ENCODE peak calls at places on chromosomes 1 and 21, in four cellular contexts. Z is H1, T is IMR-90, R is H9. G is an unnamed sample.

GRCh38 chr1:17156108-17156507 is 36.9 kb upstream of the PADI2 start:
- DNase-seq in Z (no peak), T (peak), R (peak), G (no peak)

GRCh38 chr1:68495532-68495931 is 1.4 kb downstream of the DEPDC1 start:
- DNase-seq in Z (no peak), T (no peak), R (no peak), G (peak)

GRCh38 chr1:184824716-184825323 is 70.2 kb upstream of the EDEM3 start:
- DNase-seq in Z (no peak), R (no peak), T (no peak), G (no peak)

GRCh38 chr1:1330366-1331067 is 563 bp upstream of the TAS1R3 start:
- DNase-seq in Z (no peak), R (no peak), T (no peak), G (no peak)

GRCh38 chr1:245663373-245663772 is 508.6 kb downstream of the KIF26B start:
- DNase-seq in R (no peak), T (no peak), Z (no peak), G (no peak)

GRCh38 chr1:30087465-30087864 is 635.9 kb downstream of the MATN1 start:
- DNase-seq in T (no peak), Z (peak), R (peak), G (peak)

GRCh38 chr1:111906111-111906510 is 83.4 kb downstream of the KCND3 start:
- DNase-seq in T (no peak), R (no peak), Z (no peak), G (no peak)

GRCh38 chr1:199550384-199551067 is 477.0 kb upstream of the NR5A2 start:
- DNase-seq in Z (no peak), T (peak), R (no peak), G (no peak)

GRCh38 chr21:45257673-45258341 is 29.9 kb downstream of the POFUT2 start:
- DNase-seq in Z (no peak), R (peak), T (no peak), G (no peak)

GRCh38 chr21:44260791-44261190 is 906 bp downstream of the DNMT3L start:
- DNase-seq in R (no peak), Z (no peak), T (no peak), G (no peak)

GRCh38 chr21:42343963-42344510 is 6.8 kb downstream of the TFF2 start:
- DNase-seq in R (no peak), Z (no peak), T (no peak), G (no peak)

GRCh38 chr1:97567000-97567749 is 353.7 kb downstream of the DPYD start:
- DNase-seq in T (peak), Z (no peak), R (no peak), G (peak)

GRCh38 chr1:28869952-28870351 is 44.4 kb upstream of the EPB41 start:
- DNase-seq in T (no peak), R (no peak), Z (no peak), G (no peak)

GRCh38 chr1:216270086-216270773 is 153.0 kb downstream of the USH2A start:
- DNase-seq in Z (no peak), R (no peak), T (no peak), G (no peak)

GRCh38 chr1:159030865-159031472 is 21.3 kb downstream of the IFI16 start:
- DNase-seq in T (no peak), R (no peak), Z (no peak), G (peak)

GRCh38 chr1:54107131-54107530 is 45.7 kb downstream of the CDCP2 start:
- DNase-seq in Z (no peak), R (peak), T (peak), G (peak)

GRCh38 chr1:19625264-19625663 is 18.8 kb upstream of the NBL1 start:
- DNase-seq in R (no peak), Z (no peak), T (no peak), G (no peak)

GRCh38 chr1:83900530-83900929 is 98.4 kb downstream of the TTLL7 start:
- DNase-seq in T (peak), R (no peak), Z (no peak), G (no peak)

GRCh38 chr1:196193891-196194559 is 414.2 kb downstream of the KCNT2 start:
- DNase-seq in T (peak), R (no peak), Z (no peak), G (no peak)

GRCh38 chr1:160117300-160117699 is 1.7 kb downstream of the ATP1A2 start:
- DNase-seq in Z (no peak), T (no peak), R (no peak), G (no peak)

GRCh38 chr1:62341120-62341519 is 21.9 kb upstream of the KANK4 start:
- DNase-seq in T (no peak), Z (no peak), R (no peak), G (no peak)

GRCh38 chr1:227778401-227778947 is 37.0 kb upstream of the PRSS38 start:
- DNase-seq in R (no peak), T (peak), Z (no peak), G (no peak)

GRCh38 chr21:33229099-33229775 is 501 bp upstream of the IFNAR2 start:
- DNase-seq in Z (no peak), R (no peak), T (no peak), G (no peak)

DNA sequence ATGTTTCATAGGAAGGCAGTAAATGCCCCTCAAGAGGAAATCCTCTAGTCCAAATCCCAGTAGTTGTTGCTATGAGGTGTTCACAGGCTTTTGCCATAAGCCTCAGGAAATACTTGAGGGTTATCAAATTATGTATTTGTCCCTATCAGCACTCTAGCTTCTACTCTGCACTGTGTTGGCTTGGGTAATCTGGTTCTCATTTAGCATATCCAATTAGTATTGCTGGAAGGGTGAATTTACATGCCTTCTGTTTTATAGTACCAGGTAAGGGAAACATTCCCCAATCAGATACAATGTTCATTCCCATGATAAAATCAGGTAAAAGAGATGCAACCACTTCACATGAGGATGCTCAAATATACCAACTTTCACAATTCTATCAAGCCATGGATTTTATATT is 211.2 kb downstream of the S1PR1 start:
- DNase-seq in Z (no peak), T (no peak), R (no peak), G (no peak)
- H2BK5ac ChIP-seq in Z (no peak), T (no peak), R (no peak), G (no peak)

GRCh38 chr1:178020968-178021640 is 51.2 kb upstream of the SEC16B start:
- DNase-seq in R (no peak), Z (no peak), T (peak), G (no peak)
- H4K5ac ChIP-seq in R (no peak), Z (no peak), T (no peak), G (no peak)

DNA sequence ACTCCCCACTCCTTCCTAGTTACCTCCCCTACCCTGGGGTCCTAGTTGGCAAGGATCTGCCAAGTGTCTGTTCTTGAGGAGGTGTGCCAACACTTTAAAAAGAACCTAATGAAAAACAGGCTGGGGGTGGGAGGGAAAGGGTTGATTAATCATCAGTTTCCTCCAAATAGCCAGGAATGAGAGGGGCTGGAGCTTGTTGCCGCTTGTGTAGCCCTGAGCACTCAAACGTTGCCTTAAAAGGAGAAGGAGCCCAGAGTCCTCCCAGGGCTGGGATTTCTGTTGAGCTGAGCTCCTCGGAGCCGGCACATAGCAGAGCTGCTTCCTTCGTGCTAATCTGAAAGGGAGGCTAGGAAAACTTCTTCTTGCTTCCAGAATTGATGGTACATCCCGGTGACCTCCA is 15.9 kb downstream of the SHISA4 start:
- DNase-seq in T (peak), Z (no peak), R (no peak), G (peak)
- H2BK5ac ChIP-seq in T (peak), Z (no peak), R (no peak), G (no peak)

GRCh38 chr1:165912638-165913037 is 85.2 kb downstream of the UCK2 start:
- DNase-seq in T (no peak), R (no peak), Z (no peak), G (no peak)
- H4K5ac ChIP-seq in T (no peak), R (no peak), Z (no peak), G (no peak)

GRCh38 chr1:201595381-201595780 is 56.5 kb downstream of the NAV1 start:
- DNase-seq in R (no peak), Z (no peak), T (no peak), G (no peak)
- H2BK5ac ChIP-seq in R (no peak), Z (no peak), T (no peak), G (no peak)

GRCh38 chr1:219367496-219367895 is 193.8 kb downstream of the LYPLAL1 start:
- DNase-seq in R (no peak), T (no peak), Z (no peak), G (no peak)

GRCh38 chr1:219362702-219363101 is 189.0 kb downstream of the LYPLAL1 start:
- DNase-seq in T (no peak), R (no peak), Z (no peak), G (no peak)

GRCh38 chr1:219365435-219365834 is 191.8 kb downstream of the LYPLAL1 start:
- DNase-seq in Z (no peak), R (no peak), T (no peak), G (no peak)
- H4K5ac ChIP-seq in Z (no peak), R (no peak), T (no peak), G (no peak)

GRCh38 chr1:3323791-3324703 is 130.4 kb upstream of the ARHGEF16 start:
- DNase-seq in T (no peak), R (no peak), Z (no peak), G (no peak)

GRCh38 chr1:3324704-3325535 is 129.5 kb upstream of the ARHGEF16 start:
- DNase-seq in Z (no peak), T (no peak), R (no peak), G (no peak)

GRCh38 chr1:3321559-3322439 is 132.7 kb upstream of the ARHGEF16 start:
- DNase-seq in R (no peak), T (no peak), Z (no peak), G (no peak)

GRCh38 chr1:3322440-3323020 is 131.9 kb upstream of the ARHGEF16 start:
- DNase-seq in T (no peak), Z (no peak), R (no peak), G (no peak)

GRCh38 chr1:3323021-3323790 is 131.3 kb upstream of the ARHGEF16 start:
- DNase-seq in T (no peak), R (no peak), Z (no peak), G (no peak)
- H2BK5ac ChIP-seq in T (no peak), R (no peak), Z (no peak), G (no peak)

G was measured in mesendoderm.